ENCODE peak calls at places on chromosome 18, in six cellular contexts. T is HFFc6; Y is COR-L47; R is naive thymus-derived CD8-positive, alpha-beta T cell; G is endothelial cell; J is NCI-H1417. O is an unnamed sample.

GRCh38 chr18:26931659-26932058 is 66.2 kb upstream of the AQP4 start:
- DNase-seq in T (no peak), Y (no peak), R (no peak), G (no peak), J (no peak), O (no peak)

GRCh38 chr18:13366541-13366940 is 148.0 kb downstream of the LDLRAD4 start:
- DNase-seq in T (no peak), Y (no peak), R (no peak), G (no peak), J (no peak), O (no peak)

GRCh38 chr18:77617681-77618080 is 368.0 kb downstream of the GALR1 start:
- DNase-seq in T (no peak), Y (no peak), R (no peak), G (no peak), J (no peak), O (no peak)

GRCh38 chr18:45938488-45938935 is 28.6 kb downstream of the EPG5 start:
- DNase-seq in T (no peak), Y (no peak), R (peak), G (no peak), J (no peak), O (no peak)

GRCh38 chr18:55185391-55185790 is 226.1 kb upstream of the CCDC68 start:
- DNase-seq in T (no peak), Y (no peak), R (no peak), G (no peak), J (no peak), O (no peak)

GRCh38 chr18:23719634-23720201 is 30.5 kb downstream of the LAMA3 start:
- DNase-seq in T (peak), Y (no peak), R (no peak), G (no peak), J (no peak), O (no peak)

GRCh38 chr18:46338761-46339160 is 234.6 kb downstream of the HAUS1 start:
- DNase-seq in T (no peak), Y (no peak), R (no peak), G (no peak), J (peak), O (no peak)

GRCh38 chr18:58887613-58887963 is 22.9 kb downstream of the ZNF532 start:
- DNase-seq in T (no peak), Y (no peak), R (no peak), G (peak), J (no peak), O (peak)

GRCh38 chr18:3213231-3214059 is 6.3 kb downstream of the MYOM1 start:
- DNase-seq in T (no peak), Y (no peak), R (peak), G (no peak), J (no peak), O (no peak)

GRCh38 chr18:47425365-47425764 is 173.9 kb upstream of the SKOR2 start:
- DNase-seq in T (no peak), Y (no peak), R (no peak), G (no peak), J (no peak), O (no peak)

GRCh38 chr18:56258178-56258577 is 380.2 kb downstream of the TXNL1 start:
- DNase-seq in T (no peak), Y (no peak), R (no peak), G (no peak), J (no peak), O (no peak)

O was measured in stimulated activated CD4-positive, alpha-beta T cell treated with anti-CD3 and anti-CD28 coated beads, Interleukin-4, amount 100 ng/mL, for 24 hours.